ENCODE peak calls at places on chromosomes 3 and 15, in five cellular contexts. C, J, B, M and R are unnamed samples.

GRCh38 chr3:16432714-16433113 is 80.8 kb downstream of the RFTN1 start:
- DNase-seq in C (no peak), J (no peak), B (no peak), M (no peak), R (peak; percentile 64)

GRCh38 chr3:16183601-16184270 is 9.3 kb downstream of the GALNT15 start:
- DNase-seq in C (no peak), J (no peak), B (peak; percentile 91), M (no peak), R (no peak)

GRCh38 chr15:89107984-89108383 is 19.7 kb downstream of the ABHD2 start:
- DNase-seq in C (no peak), J (no peak), B (no peak), M (no peak), R (no peak)

GRCh38 chr15:59377940-59378339 is 5.3 kb upstream of the MYO1E start:
- DNase-seq in C (no peak), J (no peak), B (no peak), M (no peak), R (no peak)

GRCh38 chr3:149342413-149343340 is 9.2 kb upstream of the TM4SF18 start:
- DNase-seq in C (no peak), J (no peak), B (peak; percentile 85), M (no peak), R (no peak)

GRCh38 chr3:143979041-143979440 is 7.4 kb downstream of the DIPK2A start:
- DNase-seq in C (no peak), J (no peak), B (no peak), M (no peak), R (no peak)

GRCh38 chr3:30578479-30578878 is 27.9 kb upstream of the TGFBR2 start:
- DNase-seq in C (no peak), J (peak; percentile 51), B (peak; percentile 94), M (peak; percentile 58), R (no peak)

GRCh38 chr3:129829640-129830039 is 63.9 kb downstream of the TMCC1 start:
- DNase-seq in C (no peak), J (peak; percentile 60), B (peak; percentile 95), M (no peak), R (peak; percentile 26)

GRCh38 chr3:65844370-65844769 is 194.3 kb downstream of the MAGI1 start:
- DNase-seq in C (no peak), J (no peak), B (no peak), M (no peak), R (no peak)

GRCh38 chr15:41512078-41512394 is 1.6 kb downstream of the LTK start:
- DNase-seq in C (no peak), J (no peak), B (no peak), M (no peak), R (no peak)

GRCh38 chr3:185371683-185372082 is 8.7 kb downstream of the MAP3K13 start:
- DNase-seq in C (no peak), J (no peak), B (no peak), M (no peak), R (no peak)

GRCh38 chr15:93703092-93703785 is 528.1 kb upstream of the MCTP2 start:
- DNase-seq in C (no peak), J (no peak), B (no peak), M (no peak), R (no peak)
- TF ChIP-seq CTCF in C (no peak), J (no peak), B (no peak), M (no peak), R (no peak)

GRCh38 chr15:45114751-45115085 is 592 bp downstream of the DUOXA2 start:
- DNase-seq in C (peak; percentile 44), J (no peak), B (no peak), M (no peak), R (no peak)
- H3K4me3 ChIP-seq in C (no peak overlapping the region), J (no peak overlapping the region), B (no peak overlapping the region), M (no peak overlapping the region), R (no peak overlapping the region)

GRCh38 chr3:145767909-145768308 is 393.1 kb downstream of the PLOD2 start:
- DNase-seq in C (no peak), J (no peak), B (peak; percentile 32), M (no peak), R (no peak)
- TF ChIP-seq CTCF in C (peak; percentile 19), J (no peak), B (peak; percentile 48), M (peak; percentile 27), R (no peak)

DNA sequence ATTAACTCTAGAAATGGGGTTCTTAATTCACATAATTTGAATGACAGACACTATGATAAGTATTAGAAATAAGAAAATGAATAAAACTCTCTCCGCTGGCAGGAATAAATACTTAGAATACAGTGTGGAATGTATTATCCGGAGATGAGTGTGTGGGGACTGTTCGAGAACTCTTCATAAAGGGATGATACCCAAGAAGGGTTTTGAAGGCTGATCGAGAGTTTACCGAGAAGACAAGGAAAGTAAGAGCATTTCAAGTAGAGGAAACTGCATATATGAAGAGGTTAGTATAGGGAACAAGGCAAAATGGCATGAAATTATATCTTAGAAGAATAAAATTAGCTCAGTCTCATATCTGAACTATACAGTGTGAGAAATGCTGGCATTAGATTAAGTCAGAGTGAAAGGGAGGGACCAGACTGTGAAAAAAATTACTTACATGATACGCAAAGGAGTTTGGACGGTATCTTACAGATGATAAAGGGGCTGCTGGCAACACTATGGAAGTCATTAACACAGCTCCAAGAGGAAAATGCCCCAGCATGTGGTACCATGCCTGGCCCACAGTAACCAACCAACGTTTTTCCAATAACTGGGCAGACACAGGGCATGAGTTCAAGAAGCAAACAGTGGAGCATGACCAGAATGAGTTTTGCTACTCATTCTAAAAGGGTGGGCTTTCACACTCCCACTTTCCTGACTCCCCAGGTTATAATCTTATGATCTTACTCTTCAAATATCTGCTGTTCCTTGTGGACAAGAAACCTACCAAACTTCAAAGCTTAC is 6.5 kb downstream of the DCBLD2 start:
- DNase-seq in C (no peak), J (no peak), B (no peak), M (no peak), R (no peak)
- H3K4me3 ChIP-seq in C (no peak overlapping the region), J (no peak overlapping the region), B (no peak overlapping the region), M (no peak overlapping the region), R (no peak overlapping the region)

GRCh38 chr3:107928084-107928445 is 162.8 kb downstream of the CD47 start:
- DNase-seq in C (no peak), J (peak; percentile 23), B (peak; percentile 50), M (no peak), R (no peak)

GRCh38 chr3:107933450-107933849 is 157.4 kb downstream of the CD47 start:
- DNase-seq in C (no peak), J (no peak), B (no peak), M (no peak), R (no peak)

GRCh38 chr3:107927361-107928083 is 163.3 kb downstream of the CD47 start:
- DNase-seq in C (peak; percentile 85), J (peak; percentile 37), B (peak; percentile 67), M (peak; percentile 69), R (no peak)
- TF ChIP-seq CTCF in C (peak; percentile 95), J (peak; percentile 83), B (peak; percentile 89), M (peak; percentile 74), R (peak; percentile 94)

GRCh38 chr3:72860053-72860452 is 11.8 kb upstream of the SHQ1 start:
- DNase-seq in C (no peak), J (no peak), B (no peak), M (no peak), R (no peak)
- H3K4me3 ChIP-seq in C (no peak overlapping the region), J (no peak overlapping the region), B (no peak overlapping the region), M (no peak overlapping the region), R (no peak overlapping the region)

DNA sequence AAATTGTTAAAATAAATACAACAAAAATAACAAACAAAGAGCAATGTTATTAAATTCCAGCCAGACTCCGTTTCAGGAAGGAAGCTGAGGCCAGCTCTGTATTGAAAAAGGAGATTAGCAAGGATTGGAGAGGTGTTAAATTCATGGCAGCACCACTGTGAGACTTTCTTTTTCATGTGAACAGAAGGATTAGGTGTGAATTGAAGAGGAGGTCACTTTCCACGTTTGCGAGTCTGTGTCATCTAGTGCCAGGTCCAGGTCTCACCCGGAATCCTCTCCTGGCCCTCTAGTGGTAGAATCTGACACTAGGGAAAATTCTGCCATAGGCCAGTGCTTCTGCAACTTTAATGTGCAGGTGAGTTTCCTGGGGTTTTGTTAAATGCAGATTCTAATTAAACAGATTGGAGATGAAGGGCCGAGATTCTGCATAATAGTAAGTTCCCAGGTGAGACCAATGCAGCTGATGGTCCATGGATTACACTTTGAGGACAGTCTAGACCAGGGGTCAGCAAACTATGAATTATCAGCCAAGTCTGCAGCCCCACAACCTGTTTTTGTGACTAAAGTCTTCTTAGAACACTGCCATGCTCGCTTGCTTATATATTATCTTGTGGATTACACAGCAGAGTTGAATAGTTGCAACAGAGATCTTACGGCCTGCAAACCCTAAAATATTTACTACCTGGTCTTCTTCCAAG is 9.2 kb upstream of the SLC6A1 start:
- DNase-seq in C (no peak), J (peak; percentile 21), B (peak; percentile 65), M (no peak), R (no peak)
- TF ChIP-seq CTCF in C (peak; percentile 82), J (peak; percentile 71), B (peak; percentile 95), M (peak; percentile 75), R (peak; percentile 86)

DNA sequence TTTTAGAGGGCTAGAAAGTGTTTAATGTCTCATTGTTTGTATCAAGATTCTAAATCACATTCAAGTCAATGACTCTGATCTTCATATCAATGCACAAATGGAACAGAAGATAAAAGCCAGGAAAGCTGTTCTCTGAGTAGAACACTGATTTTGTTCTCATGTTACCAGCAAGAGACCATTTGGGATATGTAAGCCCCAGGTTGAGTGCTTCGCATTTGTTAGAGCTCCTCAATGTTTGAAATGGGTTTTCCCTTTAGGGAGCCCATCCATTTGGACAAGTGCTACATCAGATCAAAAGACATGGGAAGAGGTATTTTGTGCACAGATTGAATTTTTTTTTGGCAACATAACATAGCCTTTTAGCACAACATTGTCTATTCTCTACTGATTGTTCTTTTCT is 74.6 kb upstream of the ZPLD1 start:
- DNase-seq in C (no peak), J (no peak), B (no peak), M (no peak), R (no peak)
- H3K4me3 ChIP-seq in C (no peak overlapping the region), J (no peak overlapping the region), B (no peak overlapping the region), M (no peak overlapping the region), R (no peak overlapping the region)